ENCODE peak calls at places on chromosomes 1 and 21, in five cellular contexts. One of them, this sample, is unnamed.

GRCh38 chr1:55244476-55245109 is 29.4 kb upstream of the USP24 start:
- DNase-seq in HepG2: peak; percentile 3
- DNase-seq in K562: no peak
- DNase-seq in SK-N-SH: no peak
- DNase-seq in GM12878: no peak
- DNase-seq in this sample: no peak

GRCh38 chr1:47441450-47442106 is 3.7 kb downstream of the FOXD2 start:
- DNase-seq in HepG2: no peak
- DNase-seq in K562: no peak
- DNase-seq in SK-N-SH: no peak
- DNase-seq in GM12878: no peak
- DNase-seq in this sample: no peak

GRCh38 chr1:110916669-110917306 is 43.8 kb downstream of the CD53 start:
- DNase-seq in HepG2: peak; percentile 2
- DNase-seq in K562: peak; percentile 76
- DNase-seq in SK-N-SH: no peak
- DNase-seq in GM12878: no peak
- DNase-seq in this sample: no peak

GRCh38 chr1:112477550-112477949 is 31.2 kb upstream of the WNT2B start:
- DNase-seq in HepG2: no peak
- DNase-seq in K562: no peak
- DNase-seq in SK-N-SH: no peak
- DNase-seq in GM12878: no peak
- DNase-seq in this sample: no peak

GRCh38 chr21:45236481-45236880 is 51.2 kb downstream of the POFUT2 start:
- DNase-seq in HepG2: no peak
- DNase-seq in K562: no peak
- DNase-seq in SK-N-SH: no peak
- DNase-seq in GM12878: no peak
- DNase-seq in this sample: no peak

GRCh38 chr1:231656741-231657140 is 30.2 kb downstream of the DISC1 start:
- DNase-seq in HepG2: no peak
- DNase-seq in K562: no peak
- DNase-seq in SK-N-SH: no peak
- DNase-seq in GM12878: no peak
- DNase-seq in this sample: no peak

GRCh38 chr1:84479998-84480397 is 932 bp downstream of the RPF1 start:
- DNase-seq in HepG2: no peak
- DNase-seq in K562: peak; percentile 15
- DNase-seq in SK-N-SH: peak; percentile 17
- DNase-seq in GM12878: no peak
- DNase-seq in this sample: no peak

GRCh38 chr21:41374867-41375533 is 13.2 kb downstream of the MX2 start:
- DNase-seq in HepG2: no peak
- DNase-seq in K562: no peak
- DNase-seq in SK-N-SH: no peak
- DNase-seq in GM12878: no peak
- DNase-seq in this sample: no peak

GRCh38 chr1:93672069-93672468 is 9.6 kb downstream of the BCAR3 start:
- DNase-seq in HepG2: no peak
- DNase-seq in K562: peak; percentile 54
- DNase-seq in SK-N-SH: no peak
- DNase-seq in GM12878: no peak
- DNase-seq in this sample: no peak
- TF ChIP-seq FOXM1 in HepG2: no peak
- TF ChIP-seq FOXM1 in K562: no peak
- TF ChIP-seq FOXM1 in SK-N-SH: no peak
- TF ChIP-seq FOXM1 in GM12878: no peak
- TF ChIP-seq FOXM1 in this sample: no peak

GRCh38 chr1:187396226-187396625 is 567.5 kb downstream of the PLA2G4A start:
- DNase-seq in HepG2: no peak
- DNase-seq in K562: no peak
- DNase-seq in SK-N-SH: no peak
- DNase-seq in GM12878: no peak
- DNase-seq in this sample: no peak
- TF ChIP-seq FOXM1 in HepG2: no peak
- TF ChIP-seq FOXM1 in K562: no peak
- TF ChIP-seq FOXM1 in SK-N-SH: no peak
- TF ChIP-seq FOXM1 in GM12878: no peak
- TF ChIP-seq FOXM1 in this sample: no peak

GRCh38 chr1:158053276-158053675 is 59.8 kb downstream of the KIRREL1 start:
- DNase-seq in HepG2: no peak
- DNase-seq in K562: no peak
- DNase-seq in SK-N-SH: no peak
- DNase-seq in GM12878: no peak
- DNase-seq in this sample: no peak
- TF ChIP-seq FOXM1 in HepG2: no peak
- TF ChIP-seq FOXM1 in K562: no peak
- TF ChIP-seq FOXM1 in SK-N-SH: no peak
- TF ChIP-seq FOXM1 in GM12878: no peak
- TF ChIP-seq FOXM1 in this sample: no peak

DNA sequence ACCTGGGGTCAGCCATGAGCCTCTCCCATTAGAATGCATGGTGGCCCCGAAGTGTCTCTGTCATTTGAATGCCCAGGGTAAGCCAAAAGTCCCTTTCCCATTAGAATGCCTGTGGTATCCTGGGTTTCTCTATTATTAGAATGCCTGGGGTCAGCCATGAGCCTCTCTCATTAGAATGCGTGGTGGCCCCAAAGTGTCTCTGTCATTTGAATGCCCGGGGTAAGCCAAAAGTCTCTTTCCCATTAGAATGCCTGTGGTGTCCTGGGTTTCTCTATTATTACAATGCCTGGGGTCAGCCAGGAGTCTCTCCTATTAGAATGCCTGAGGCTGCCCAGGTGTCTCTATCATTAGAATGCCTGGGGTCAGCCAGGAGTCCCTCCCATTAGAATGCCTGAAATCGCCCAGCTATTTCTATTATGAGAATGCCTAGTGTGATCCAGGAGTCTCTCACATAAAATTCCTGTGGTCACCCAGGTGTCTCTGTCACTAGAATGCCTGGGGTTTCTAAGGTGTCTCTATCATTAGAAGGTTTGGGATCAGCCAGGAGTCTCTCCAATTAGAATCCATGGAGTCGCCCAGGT is 65.5 kb downstream of the RNF187 start:
- DNase-seq in HepG2: no peak
- DNase-seq in K562: no peak
- DNase-seq in SK-N-SH: no peak
- DNase-seq in GM12878: no peak
- DNase-seq in this sample: no peak
- TF ChIP-seq FOXM1 in HepG2: no peak
- TF ChIP-seq FOXM1 in K562: no peak
- TF ChIP-seq FOXM1 in SK-N-SH: no peak
- TF ChIP-seq FOXM1 in GM12878: no peak
- TF ChIP-seq FOXM1 in this sample: no peak

GRCh38 chr1:228022571-228023293 is 15.9 kb downstream of the WNT3A start:
- DNase-seq in HepG2: no peak
- DNase-seq in K562: no peak
- DNase-seq in SK-N-SH: no peak
- DNase-seq in GM12878: no peak
- DNase-seq in this sample: no peak

GRCh38 chr1:228020686-228021525 is 14.1 kb downstream of the WNT3A start:
- DNase-seq in HepG2: no peak
- DNase-seq in K562: no peak
- DNase-seq in SK-N-SH: no peak
- DNase-seq in GM12878: no peak
- DNase-seq in this sample: no peak

GRCh38 chr1:228018961-228019721 is 12.3 kb downstream of the WNT3A start:
- DNase-seq in HepG2: no peak
- DNase-seq in K562: no peak
- DNase-seq in SK-N-SH: no peak
- DNase-seq in GM12878: no peak
- DNase-seq in this sample: no peak

GRCh38 chr1:228023294-228023639 is 16.5 kb downstream of the WNT3A start:
- DNase-seq in HepG2: no peak
- DNase-seq in K562: no peak
- DNase-seq in SK-N-SH: no peak
- DNase-seq in GM12878: no peak
- DNase-seq in this sample: no peak

DNA sequence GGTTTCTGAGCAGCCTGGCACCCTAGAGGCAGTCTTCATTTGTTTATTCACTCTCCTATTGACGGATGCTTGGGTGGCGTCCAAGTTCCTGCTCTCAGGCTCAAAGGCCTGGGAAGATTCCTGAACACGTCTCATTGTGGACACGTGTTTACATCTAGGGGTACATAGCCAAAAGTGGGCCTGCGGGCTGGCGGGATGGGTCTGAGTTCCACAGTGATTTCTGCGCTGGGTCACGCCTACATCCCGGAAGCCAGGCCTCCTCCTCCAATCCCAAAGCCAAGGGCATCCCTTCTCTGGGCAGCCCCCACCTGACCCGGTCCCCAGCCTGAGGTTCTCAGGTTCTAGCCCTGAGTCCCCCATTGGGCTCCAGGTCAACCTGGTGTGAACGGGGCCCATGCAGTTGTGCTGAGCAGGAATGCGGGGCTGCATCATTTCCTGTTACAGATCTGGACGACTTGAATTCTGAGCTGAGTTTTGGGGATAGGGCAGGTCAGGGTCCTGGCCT is 14.8 kb downstream of the WNT3A start:
- DNase-seq in HepG2: no peak
- DNase-seq in K562: no peak
- DNase-seq in SK-N-SH: no peak
- DNase-seq in GM12878: no peak
- DNase-seq in this sample: no peak
- TF ChIP-seq FOXM1 in HepG2: no peak
- TF ChIP-seq FOXM1 in K562: no peak
- TF ChIP-seq FOXM1 in SK-N-SH: no peak
- TF ChIP-seq FOXM1 in GM12878: no peak
- TF ChIP-seq FOXM1 in this sample: no peak

DNA sequence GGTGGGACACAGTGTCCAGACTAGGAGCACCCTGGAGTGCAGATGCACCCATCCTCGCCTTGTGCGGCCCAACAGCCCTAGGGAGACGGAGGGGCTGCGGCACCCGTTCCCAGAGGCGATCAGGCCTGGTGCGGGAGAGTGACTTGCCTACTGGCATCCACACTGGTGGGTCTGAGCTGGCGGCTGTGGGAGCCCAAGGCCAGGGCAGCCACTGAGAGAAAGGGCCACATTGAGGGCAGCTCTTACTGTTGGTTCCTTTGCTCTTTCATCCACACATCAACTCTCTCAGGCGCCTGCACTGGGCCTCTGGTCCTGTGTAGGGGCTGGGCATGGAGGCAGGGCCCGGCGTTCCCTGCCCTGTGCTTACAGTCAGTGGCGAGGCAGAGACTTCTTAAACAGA is 8.6 kb downstream of the PODN start:
- DNase-seq in HepG2: no peak
- DNase-seq in K562: no peak
- DNase-seq in SK-N-SH: peak; percentile 31
- DNase-seq in GM12878: no peak
- DNase-seq in this sample: no peak
- TF ChIP-seq FOXM1 in HepG2: no peak
- TF ChIP-seq FOXM1 in K562: no peak
- TF ChIP-seq FOXM1 in SK-N-SH: no peak
- TF ChIP-seq FOXM1 in GM12878: no peak
- TF ChIP-seq FOXM1 in this sample: no peak

GRCh38 chr21:33893917-33894316 is 21.7 kb downstream of the ATP5PO start:
- DNase-seq in HepG2: no peak
- DNase-seq in K562: no peak
- DNase-seq in SK-N-SH: peak; percentile 34
- DNase-seq in GM12878: no peak
- DNase-seq in this sample: no peak
- TF ChIP-seq FOXM1 in HepG2: no peak
- TF ChIP-seq FOXM1 in K562: no peak
- TF ChIP-seq FOXM1 in SK-N-SH: no peak
- TF ChIP-seq FOXM1 in GM12878: no peak
- TF ChIP-seq FOXM1 in this sample: no peak

DNA sequence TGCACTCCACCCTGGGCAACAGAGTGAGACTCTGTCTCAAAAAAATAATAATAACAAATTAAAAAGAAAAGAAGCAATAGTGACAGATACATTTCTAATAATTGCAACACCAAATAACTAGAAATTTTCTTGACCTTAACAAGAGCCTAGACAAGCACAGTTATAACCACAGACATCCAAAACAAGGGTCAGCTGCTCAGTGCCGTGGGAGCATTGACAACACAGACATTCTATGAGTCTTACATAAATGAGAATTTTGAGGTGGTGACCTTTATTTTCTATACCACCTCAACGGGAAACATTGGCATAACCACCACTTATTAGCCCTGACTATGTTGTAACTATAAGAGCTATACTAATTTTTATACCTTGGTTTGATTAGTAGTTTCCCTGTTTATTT is 156.1 kb downstream of the NR5A2 start:
- DNase-seq in HepG2: no peak
- DNase-seq in K562: no peak
- DNase-seq in SK-N-SH: no peak
- DNase-seq in GM12878: no peak
- DNase-seq in this sample: no peak
- TF ChIP-seq FOXM1 in HepG2: no peak
- TF ChIP-seq FOXM1 in K562: no peak
- TF ChIP-seq FOXM1 in SK-N-SH: no peak
- TF ChIP-seq FOXM1 in GM12878: no peak
- TF ChIP-seq FOXM1 in this sample: no peak

GRCh38 chr1:44048816-44049215 is 17.6 kb upstream of the SLC6A9 start:
- DNase-seq in HepG2: no peak
- DNase-seq in K562: no peak
- DNase-seq in SK-N-SH: no peak
- DNase-seq in GM12878: no peak
- DNase-seq in this sample: no peak

GRCh38 chr1:44047131-44047530 is 15.9 kb upstream of the SLC6A9 start:
- DNase-seq in HepG2: no peak
- DNase-seq in K562: no peak
- DNase-seq in SK-N-SH: no peak
- DNase-seq in GM12878: no peak
- DNase-seq in this sample: no peak

GRCh38 chr1:44050261-44050660 is 19.0 kb upstream of the SLC6A9 start:
- DNase-seq in HepG2: no peak
- DNase-seq in K562: no peak
- DNase-seq in SK-N-SH: no peak
- DNase-seq in GM12878: no peak
- DNase-seq in this sample: no peak

GRCh38 chr1:44053394-44053793 is 22.1 kb upstream of the SLC6A9 start:
- DNase-seq in HepG2: no peak
- DNase-seq in K562: no peak
- DNase-seq in SK-N-SH: no peak
- DNase-seq in GM12878: no peak
- DNase-seq in this sample: no peak

GRCh38 chr1:44049839-44050238 is 18.6 kb upstream of the SLC6A9 start:
- DNase-seq in HepG2: no peak
- DNase-seq in K562: no peak
- DNase-seq in SK-N-SH: no peak
- DNase-seq in GM12878: no peak
- DNase-seq in this sample: no peak
- TF ChIP-seq FOXM1 in HepG2: no peak
- TF ChIP-seq FOXM1 in K562: no peak
- TF ChIP-seq FOXM1 in SK-N-SH: no peak
- TF ChIP-seq FOXM1 in GM12878: no peak
- TF ChIP-seq FOXM1 in this sample: no peak

This sample was measured in HEK293T.